ENCODE peak calls at places on chromosomes 2 and 18, in eight cellular contexts. K is PC-9; T is neuronal stem cell; I is activated naive CD8-positive, alpha-beta T cell treated with anti-CD3 and anti-CD28 coated beads, Interleukin-2, amount 10 ng/mL, durations not matched to agents 7 days and 5 days; X is activated CD4-positive, alpha-beta T cell treated with anti-CD3 and anti-CD28 coated beads for 48 hours; A is RPMI7951; F is fibroblast of villous mesenchyme; J is activated CD8-positive, alpha-beta memory T cell treated with anti-CD3 and anti-CD28 coated beads for 4 hours. V is an unnamed sample.

GRCh38 chr18:8705280-8705940 is at the start of gene MTCL1:
- DNase-seq in K (peak; percentile 70), T (no peak), I (peak; percentile 64), X (peak; percentile 34), A (peak; percentile 69), F (peak; percentile 46), J (no peak), V (peak; percentile 62)

GRCh38 chr2:84701880-84702279 is 179.0 kb downstream of the TRABD2A start:
- DNase-seq in K (no peak), T (no peak), I (no peak), X (no peak), A (peak; percentile 73), F (peak; percentile 77), J (no peak), V (peak; percentile 73)

GRCh38 chr2:168500516-168500915 is 44.4 kb downstream of the CERS6 start:
- DNase-seq in K (no peak), T (no peak), I (no peak), X (no peak), A (no peak), F (no peak), J (no peak), V (no peak)

GRCh38 chr2:27095745-27096651 is 9.4 kb downstream of the KHK start:
- DNase-seq in K (no peak), T (no peak), I (peak; percentile 48), X (peak; percentile 63), A (peak; percentile 66), F (peak; percentile 51), J (no peak), V (peak; percentile 15)

GRCh38 chr2:188306271-188306670 is 14.6 kb downstream of the GULP1 start:
- DNase-seq in K (no peak), T (no peak), I (no peak), X (no peak), A (no peak), F (no peak), J (no peak), V (no peak)

GRCh38 chr2:128091691-128092050 is 671 bp downstream of the UGGT1 start:
- DNase-seq in K (peak; percentile 5), T (no peak), I (no peak), X (no peak), A (peak; percentile 42), F (peak; percentile 63), J (no peak), V (peak; percentile 24)

GRCh38 chr2:219459460-219460311 is 25.0 kb downstream of the SPEG start:
- DNase-seq in K (peak; percentile 50), T (peak; percentile 64), I (peak; percentile 61), X (peak; percentile 52), A (peak; percentile 78), F (peak; percentile 64), J (no peak), V (peak; percentile 30)

GRCh38 chr2:158024288-158024898 is 77.3 kb upstream of the UPP2 start:
- DNase-seq in K (peak; percentile 50), T (peak; percentile 46), I (peak; percentile 51), X (peak; percentile 68), A (peak; percentile 40), F (peak; percentile 55), J (peak; percentile 7), V (peak; percentile 27)

GRCh38 chr2:207269021-207269420 is 103.3 kb upstream of the KLF7 start:
- DNase-seq in K (no peak), T (no peak), I (no peak), X (no peak), A (no peak), F (no peak), J (no peak), V (no peak)

GRCh38 chr2:5330961-5331360 is 361.2 kb upstream of the SOX11 start:
- DNase-seq in K (no peak), T (no peak), I (no peak), X (no peak), A (no peak), F (no peak), J (no peak), V (no peak)

GRCh38 chr18:59006461-59007067 is 133.1 kb upstream of the SEC11C start:
- DNase-seq in K (no peak), T (no peak), I (no peak), X (no peak), A (peak; percentile 79), F (no peak), J (no peak), V (no peak)

GRCh38 chr2:132936261-132936660 is 266.3 kb upstream of the LYPD1 start:
- DNase-seq in K (no peak), T (no peak), I (no peak), X (no peak), A (no peak), F (no peak), J (no peak), V (peak; percentile 7)

GRCh38 chr2:201358684-201359083 is 1.5 kb upstream of the FLACC1 start:
- DNase-seq in K (peak; percentile 29), T (no peak), I (no peak), X (peak; percentile 62), A (peak; percentile 64), F (peak; percentile 65), J (no peak), V (peak; percentile 46)

GRCh38 chr2:186187854-186188253 is 298.2 kb upstream of the ZC3H15 start:
- DNase-seq in K (no peak), T (no peak), I (no peak), X (no peak), A (no peak), F (no peak), J (no peak), V (no peak)